ENCODE peak calls at places on chromosomes 11 and 22, in seven cellular contexts. Y, H, X, F, Z, V and A are unnamed samples.

GRCh38 chr22:28915969-28916368 is 32.6 kb downstream of the ZNRF3 start:
- DNase-seq in V (no peak), X (no peak), Y (no peak), F (no peak), Z (no peak), H (no peak), A (no peak)

GRCh38 chr11:114399490-114399889 is 821 bp downstream of the C11orf71 start:
- DNase-seq in V (no peak), F (no peak), X (no peak), H (no peak), Y (no peak), Z (no peak), A (no peak)

GRCh38 chr11:11396290-11397042 is 43.4 kb upstream of the CSNK2A3 start:
- DNase-seq in V (peak), Y (peak), X (no peak), H (no peak), F (peak), Z (no peak), A (no peak)

GRCh38 chr22:43152355-43153071 is 1.2 kb downstream of the TSPO start:
- DNase-seq in H (peak), F (no peak), Z (peak), V (no peak), X (no peak), Y (peak), A (peak)

GRCh38 chr11:57359396-57359795 is 21.2 kb downstream of the P2RX3 start:
- DNase-seq in Y (no peak), Z (no peak), F (no peak), X (no peak), H (no peak), V (no peak), A (no peak)

GRCh38 chr11:112637046-112637445 is 324.2 kb upstream of the NCAM1 start:
- DNase-seq in H (no peak), Y (no peak), F (no peak), X (no peak), Z (no peak), V (no peak), A (no peak)

GRCh38 chr11:6249822-6250555 is 9.6 kb upstream of the CCKBR start:
- DNase-seq in V (peak), H (peak), F (peak), Y (peak), X (no peak), Z (peak), A (peak)

GRCh38 chr11:9138612-9139579 is 47.5 kb upstream of the SCUBE2 start:
- DNase-seq in H (peak), V (peak), X (no peak), Y (peak), Z (no peak), F (peak), A (no peak)

GRCh38 chr22:25840883-25841282 is 98.9 kb downstream of the MYO18B start:
- DNase-seq in V (no peak), Z (no peak), F (no peak), X (no peak), H (no peak), Y (no peak), A (peak)

GRCh38 chr11:124884869-124885479 is 12.7 kb downstream of the ROBO4 start:
- DNase-seq in H (no peak), V (no peak), X (no peak), Y (no peak), Z (no peak), F (no peak), A (peak)
- TF ChIP-seq CTCF in H (no peak), V (no peak), X (no peak), Y (no peak), Z (no peak), F (no peak), A (no peak)

GRCh38 chr11:72102162-72102561 is 935 bp downstream of the LAMTOR1 start:
- DNase-seq in F (no peak), Y (no peak), X (no peak), V (no peak), H (no peak), Z (no peak), A (no peak)

GRCh38 chr11:72103754-72104167 is 664 bp upstream of the LAMTOR1 start:
- DNase-seq in V (no peak), Y (no peak), X (no peak), H (no peak), F (no peak), Z (no peak), A (no peak)

GRCh38 chr11:72100462-72100861 is 2.6 kb downstream of the LAMTOR1 start:
- DNase-seq in H (no peak), V (no peak), Y (peak), X (no peak), Z (no peak), F (no peak), A (no peak)

GRCh38 chr11:72102631-72102945 is 509 bp downstream of the LAMTOR1 start:
- DNase-seq in H (no peak), X (no peak), F (no peak), Y (no peak), Z (no peak), V (no peak), A (no peak)

DNA sequence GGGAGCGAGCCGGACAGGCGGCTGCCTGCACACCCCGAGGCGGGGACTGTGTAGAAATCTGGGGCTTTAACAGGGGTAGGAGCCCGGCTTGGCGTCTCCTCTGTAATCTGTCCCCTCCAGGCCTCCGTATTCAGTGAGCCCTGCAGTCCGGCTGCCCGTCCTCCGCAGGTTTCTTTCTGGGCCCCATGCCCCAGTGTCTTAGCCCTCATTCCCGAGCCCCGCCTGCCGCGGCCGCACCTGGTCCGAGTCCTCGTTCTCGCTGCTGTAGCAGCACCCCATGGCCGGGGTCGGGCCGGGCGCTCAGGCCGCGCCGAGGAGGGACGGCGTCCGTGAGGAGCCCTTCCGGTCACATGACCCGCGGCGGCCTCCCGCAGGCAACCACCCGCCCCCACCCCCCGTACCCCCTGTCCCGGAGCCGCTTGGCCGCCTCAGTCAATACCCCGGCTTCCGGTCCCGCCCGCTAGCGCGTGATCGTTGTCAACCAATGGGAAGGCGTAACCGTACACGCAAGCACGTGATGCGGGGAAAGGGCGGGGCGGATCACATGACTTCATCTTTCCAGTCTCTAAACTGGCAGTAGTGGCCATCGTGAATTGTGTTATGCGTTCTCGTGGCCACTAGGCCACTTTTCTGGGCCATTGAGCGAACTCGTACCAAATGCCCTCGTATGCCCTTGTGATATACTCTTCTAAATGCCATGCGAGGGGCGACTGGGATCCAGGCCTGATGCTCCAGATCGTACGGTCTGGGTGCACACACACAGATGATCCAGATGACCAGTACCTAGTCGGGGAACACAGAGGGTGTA is at the start of gene LAMTOR1:
- DNase-seq in Z (peak), F (peak), V (peak), X (peak), Y (peak), H (peak), A (peak)
- TF ChIP-seq CTCF in Z (peak), F (peak), V (peak), X (peak), Y (peak), H (peak), A (no peak)

DNA sequence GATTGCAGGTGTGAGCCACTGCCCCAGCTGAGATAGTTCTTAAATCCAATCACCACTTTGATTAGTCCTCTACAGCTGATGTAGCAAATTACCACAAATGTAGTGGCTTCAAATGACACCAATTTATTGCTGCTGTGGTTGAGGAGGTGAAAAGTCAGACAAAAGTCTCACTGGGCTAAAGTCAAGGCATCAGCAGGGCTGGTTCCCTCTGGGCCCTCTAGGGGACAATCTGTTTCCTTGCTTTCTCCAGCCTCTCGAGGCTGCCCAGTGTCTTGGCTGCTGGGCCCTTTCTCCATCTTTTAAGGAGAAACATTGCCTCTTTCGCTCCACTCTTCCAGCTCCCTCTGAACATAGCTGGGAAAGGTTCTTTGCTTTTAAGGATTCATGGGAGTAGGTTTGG is 50.5 kb upstream of the SHANK2 start:
- DNase-seq in Y (no peak), Z (no peak), H (peak), V (no peak), X (no peak), F (no peak), A (no peak)
- TF ChIP-seq CTCF in Y (no peak), Z (no peak), H (no peak), V (peak), X (no peak), F (no peak), A (no peak)

GRCh38 chr11:122758974-122759373 is 79.3 kb upstream of the CRTAM start:
- DNase-seq in F (no peak), Z (no peak), H (no peak), V (no peak), Y (peak), X (no peak), A (no peak)

GRCh38 chr11:122756417-122756816 is 81.9 kb upstream of the CRTAM start:
- DNase-seq in X (no peak), F (no peak), Y (no peak), Z (no peak), H (peak), V (no peak), A (no peak)

GRCh38 chr11:122755941-122756340 is 82.4 kb upstream of the CRTAM start:
- DNase-seq in H (no peak), F (no peak), Z (no peak), X (no peak), Y (no peak), V (no peak), A (no peak)

GRCh38 chr11:122758361-122758760 is 79.9 kb upstream of the CRTAM start:
- DNase-seq in Y (no peak), H (no peak), Z (no peak), X (no peak), F (no peak), V (no peak), A (no peak)

DNA sequence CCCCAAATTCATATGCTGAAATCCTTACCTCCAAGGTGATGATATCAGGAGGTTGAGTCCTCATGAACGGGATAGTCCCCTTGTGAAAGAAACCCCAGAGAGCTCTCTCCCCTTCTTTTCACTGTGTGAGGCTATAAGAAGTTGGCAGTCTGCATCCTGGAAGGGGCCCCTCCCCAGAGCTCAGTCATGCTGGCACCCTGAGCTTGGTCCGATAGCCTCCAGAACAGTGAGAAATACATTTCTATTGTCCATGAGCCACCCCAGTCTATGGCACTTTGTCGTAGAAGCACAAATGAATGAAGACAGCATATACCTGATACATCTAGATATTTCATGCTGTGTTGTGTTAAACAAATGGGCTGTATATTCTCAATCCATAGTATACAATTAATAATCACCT is 81.1 kb upstream of the CRTAM start:
- DNase-seq in X (no peak), V (no peak), H (no peak), F (no peak), Z (no peak), Y (no peak), A (no peak)
- TF ChIP-seq CTCF in X (no peak), V (no peak), H (no peak), F (no peak), Z (no peak), Y (no peak), A (no peak)

GRCh38 chr11:3866206-3866605 is 10.7 kb downstream of the STIM1 start:
- DNase-seq in F (no peak), Z (peak), H (peak), Y (peak), X (no peak), V (no peak), A (no peak)
- TF ChIP-seq CTCF in F (no peak), Z (no peak), H (no peak), Y (no peak), X (no peak), V (no peak), A (no peak)

GRCh38 chr11:2166091-2166851 is 5.3 kb upstream of the INS start:
- DNase-seq in V (no peak), Y (no peak), F (no peak), X (no peak), H (peak), Z (no peak), A (no peak)
- TF ChIP-seq CTCF in V (peak), Y (peak), F (peak), X (peak), H (peak), Z (peak), A (peak)

DNA sequence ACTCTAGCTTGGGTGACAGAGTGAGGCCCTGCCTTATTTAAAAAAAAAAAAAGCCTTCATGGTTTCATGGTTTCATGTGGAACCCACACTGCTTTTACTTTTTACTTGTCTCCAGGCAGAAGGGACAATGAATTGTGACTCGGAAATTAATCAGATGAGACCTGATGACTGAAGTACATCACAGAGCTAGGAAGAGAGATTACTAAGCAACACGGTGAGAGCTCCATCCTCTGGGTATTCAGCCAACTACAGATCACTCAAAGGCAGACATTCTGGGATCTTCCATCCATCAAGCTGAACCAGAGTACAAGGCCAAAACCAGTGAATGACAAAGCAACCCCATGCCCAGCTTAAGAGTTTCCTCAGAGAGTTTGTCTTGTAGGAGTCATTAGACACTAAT is 433.2 kb downstream of the SOX6 start:
- DNase-seq in Y (no peak), X (no peak), H (no peak), Z (no peak), F (no peak), V (no peak), A (no peak)
- TF ChIP-seq CTCF in Y (no peak), X (no peak), H (no peak), Z (no peak), F (no peak), V (no peak), A (no peak)